ENCODE peak calls at places on chromosomes 4 and X, in four cellular contexts. E is BJ, T is adipocyte, N is stomach. C is an unnamed sample.
A peak's percentile ranks its signal among the peaks of the same experiment; 100 is the strongest.

GRCh38 chr4:24729041-24729730 is 66.2 kb upstream of the SOD3 start:
- DNase-seq in E (no peak), T (no peak), N (no peak), C (no peak)

GRCh38 chr4:76696109-76696508 is 201.8 kb downstream of the SOWAHB start:
- DNase-seq in E (peak; percentile 25), T (peak; percentile 65), N (no peak), C (peak; percentile 15)

GRCh38 chrX:114097411-114097810 is 486.5 kb upstream of the HTR2C start:
- DNase-seq in E (no peak), T (no peak), N (no peak), C (no peak)

GRCh38 chr4:22625301-22625700 is 67.4 kb upstream of the GBA3 start:
- DNase-seq in E (no peak), T (no peak), N (no peak), C (no peak)

GRCh38 chr4:25235401-25235800 is 1.6 kb downstream of the PI4K2B start:
- DNase-seq in E (no peak), T (peak; percentile 7), N (no peak), C (no peak)

GRCh38 chr4:83223781-83224180 is 60.8 kb downstream of the COQ2 start:
- DNase-seq in E (no peak), T (no peak), N (no peak), C (no peak)

GRCh38 chrX:41734530-41734929 is 10.5 kb downstream of the GPR82 start:
- DNase-seq in E (no peak), T (peak; percentile 44), N (no peak), C (no peak)

GRCh38 chr4:98864560-98864959 is 64.4 kb downstream of the EIF4E start:
- DNase-seq in E (no peak), T (no peak), N (no peak), C (no peak)

GRCh38 chr4:165118256-165118909 is 5.7 kb upstream of the TMEM192 start:
- DNase-seq in E (no peak), T (peak; percentile 8), N (no peak), C (no peak)

GRCh38 chr4:20506827-20507226 is 193.4 kb upstream of the PACRGL start:
- DNase-seq in E (peak; percentile 53), T (peak; percentile 87), N (no peak), C (no peak)

GRCh38 chrX:46710927-46711623 is 47.8 kb downstream of the SLC9A7 start:
- DNase-seq in E (no peak), T (no peak), N (no peak), C (no peak)

GRCh38 chr4:24070117-24070516 is 180.3 kb upstream of the PPARGC1A start:
- DNase-seq in E (peak; percentile 36), T (peak; percentile 1), N (no peak), C (no peak)

GRCh38 chrX:121987163-121987562 is 939.8 kb downstream of the GLUD2 start:
- DNase-seq in E (peak; percentile 72), T (peak; percentile 74), N (no peak), C (no peak)

GRCh38 chr4:83664071-83664470 is 128.2 kb downstream of the GPAT3 start:
- DNase-seq in E (no peak), T (no peak), N (no peak), C (no peak)

GRCh38 chr4:82733636-82734035 is 65.0 kb downstream of the SCD5 start:
- DNase-seq in E (no peak), T (peak; percentile 33), N (no peak), C (no peak)

GRCh38 chr4:140141196-140141845 is 12.7 kb downstream of the MAML3 start:
- DNase-seq in E (no peak), T (no peak), N (peak; percentile 34), C (peak; percentile 25)

GRCh38 chr4:11418610-11419009 is 10.1 kb downstream of the HS3ST1 start:
- DNase-seq in E (no peak), T (no peak), N (no peak), C (no peak)

GRCh38 chr4:146132445-146132844 is 43.1 kb upstream of the LSM6 start:
- DNase-seq in E (no peak), T (no peak), N (no peak), C (no peak)

GRCh38 chr4:3712112-3712805 is 53.9 kb upstream of the ADRA2C start:
- DNase-seq in E (no peak), T (no peak), N (no peak), C (no peak)

GRCh38 chr4:15779336-15779735 is 1.2 kb downstream of the CD38 start:
- DNase-seq in E (peak; percentile 15), T (peak; percentile 69), N (no peak), C (peak; percentile 46)

GRCh38 chr4:38856524-38857337 is at the start of gene TLR6:
- DNase-seq in E (no peak), T (peak; percentile 75), N (peak; percentile 68), C (peak; percentile 52)

GRCh38 chr4:169727616-169728015 is 30.1 kb downstream of the HPF1 start:
- DNase-seq in E (no peak), T (no peak), N (no peak), C (no peak)

GRCh38 chr4:76550966-76551780 is 116.1 kb downstream of the SHROOM3 start:
- DNase-seq in E (no peak), T (no peak), N (no peak), C (no peak)

GRCh38 chrX:44435047-44435446 is 91.6 kb upstream of the EFHC2 start:
- DNase-seq in E (no peak), T (no peak), N (no peak), C (no peak)

GRCh38 chr4:18945464-18945863 is 923.9 kb upstream of the LCORL start:
- DNase-seq in E (no peak), T (no peak), N (no peak), C (no peak)

GRCh38 chr4:183342541-183343533 is 20.6 kb upstream of the CLDN24 start:
- DNase-seq in E (no peak), T (no peak), N (peak; percentile 17), C (no peak)

GRCh38 chr4:13103382-13104015 is 380.6 kb downstream of the RAB28 start:
- DNase-seq in E (no peak), T (no peak), N (no peak), C (no peak)

GRCh38 chr4:38290360-38290759 is 330.2 kb downstream of the PTTG2 start:
- DNase-seq in E (no peak), T (peak; percentile 46), N (no peak), C (no peak)

GRCh38 chr4:52376107-52376704 is 282.9 kb downstream of the USP46 start:
- DNase-seq in E (peak; percentile 4), T (peak; percentile 88), N (no peak), C (peak; percentile 4)

GRCh38 chr4:79198886-79199591 is 126.8 kb downstream of the NAA11 start:
- DNase-seq in E (no peak), T (no peak), N (no peak), C (no peak)

GRCh38 chr4:62324215-62324614 is 1124.1 kb downstream of the ADGRL3 start:
- DNase-seq in E (no peak), T (peak; percentile 5), N (no peak), C (no peak)

GRCh38 chrX:100812216-100813158 is 7.7 kb upstream of the CSTF2 start:
- DNase-seq in E (no peak), T (no peak), N (no peak), C (no peak)

GRCh38 chr4:93814141-93814540 is 14.4 kb upstream of the ATOH1 start:
- DNase-seq in E (no peak), T (no peak), N (no peak), C (no peak)

GRCh38 chrX:153782324-153782723 is 1.5 kb downstream of the SRPK3 start:
- DNase-seq in E (no peak), T (no peak), N (no peak), C (no peak)

GRCh38 chr4:5959221-5959982 is 58.8 kb downstream of the C4orf50 start:
- DNase-seq in E (no peak), T (no peak), N (peak; percentile 13), C (no peak)
- H3K27me3 ChIP-seq in E (no peaks in the 10 kb centered on the region), T (peaks cover 57% of the 10 kb centered on the region), N (peaks cover 9% of the 10 kb centered on the region), C (no peaks in the 10 kb centered on the region)

GRCh38 chr4:185016946-185017797 is 1.1 kb upstream of the HELT start:
- DNase-seq in E (no peak), T (peak; percentile 39), N (no peak), C (no peak)

GRCh38 chr4:185016101-185016940 is 2.0 kb upstream of the HELT start:
- DNase-seq in E (no peak), T (no peak), N (no peak), C (no peak)

GRCh38 chr4:185013715-185014114 is 4.6 kb upstream of the HELT start:
- DNase-seq in E (no peak), T (no peak), N (no peak), C (no peak)

GRCh38 chr4:185017964-185018772 is at the start of gene HELT:
- DNase-seq in E (no peak), T (no peak), N (no peak), C (no peak)

DNA sequence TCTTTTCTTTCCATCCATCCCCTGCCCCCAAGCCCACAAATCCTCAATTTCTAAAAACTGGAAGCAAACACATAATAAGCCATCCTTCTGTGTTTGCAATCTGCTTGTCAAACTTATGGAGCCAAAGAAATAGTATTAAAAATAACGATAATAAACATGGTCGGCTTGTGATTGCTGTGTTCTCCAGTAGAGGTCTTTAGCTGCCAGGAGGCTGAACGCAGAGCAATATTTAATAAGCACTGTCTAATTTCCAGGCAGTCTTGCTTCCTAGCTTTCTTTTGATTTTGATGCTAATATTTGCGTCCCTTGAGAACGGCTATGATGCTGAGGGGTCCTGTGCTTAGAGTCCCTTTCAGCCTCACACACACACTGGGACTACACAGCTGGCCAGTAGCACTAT is 3.2 kb upstream of the HELT start:
- DNase-seq in E (no peak), T (no peak), N (no peak), C (no peak)
- H3K27me3 ChIP-seq in E (peaks cover 44% of the 10 kb centered on the region), T (peaks cover 72% of the 10 kb centered on the region), N (peaks cover 67% of the 10 kb centered on the region), C (peaks cover 10% of the 10 kb centered on the region)

DNA sequence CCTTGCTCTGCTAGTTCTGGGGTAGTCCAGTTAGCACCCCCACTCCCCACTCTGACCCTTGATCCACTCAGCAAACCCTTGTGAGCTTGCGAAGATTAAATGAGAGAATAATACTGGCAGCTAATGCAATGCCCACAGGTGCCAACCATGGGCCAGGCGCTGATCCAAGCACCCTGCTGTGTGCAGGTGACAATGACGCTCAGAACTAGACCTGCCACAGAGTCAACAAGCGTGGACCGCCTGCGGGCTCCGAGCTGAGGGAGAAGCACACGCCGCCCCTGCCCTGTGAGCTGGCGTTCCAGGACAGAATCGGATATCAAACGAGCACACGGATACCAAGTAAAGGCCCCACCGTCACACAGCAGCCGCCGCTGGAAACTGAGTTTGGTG is 129.2 kb downstream of the FAM53A start:
- DNase-seq in E (no peak), T (no peak), N (peak; percentile 66), C (no peak)
- H3K27me3 ChIP-seq in E (peaks cover 15% of the 10 kb centered on the region), T (peaks cover 47% of the 10 kb centered on the region), N (peaks cover 44% of the 10 kb centered on the region), C (no peaks in the 10 kb centered on the region)

GRCh38 chr4:8900588-8900987 is 28.9 kb upstream of the HMX1 start:
- DNase-seq in E (no peak), T (no peak), N (no peak), C (no peak)
- H3K27me3 ChIP-seq in E (no peaks in the 10 kb centered on the region), T (peaks cover 42% of the 10 kb centered on the region), N (no peaks in the 10 kb centered on the region), C (no peaks in the 10 kb centered on the region)

GRCh38 chrX:53447441-53447840 is 13.3 kb upstream of the HSD17B10 start:
- DNase-seq in E (no peak), T (no peak), N (no peak), C (no peak)
- H3K27me3 ChIP-seq in E (no peaks in the 10 kb centered on the region), T (peaks cover 17% of the 10 kb centered on the region), N (peaks cover 5% of the 10 kb centered on the region), C (no peaks in the 10 kb centered on the region)

GRCh38 chr4:158588777-158589176 is 67.1 kb downstream of the RXFP1 start:
- DNase-seq in E (no peak), T (no peak), N (no peak), C (no peak)
- H3K27me3 ChIP-seq in E (no peaks in the 10 kb centered on the region), T (no peaks in the 10 kb centered on the region), N (no peaks in the 10 kb centered on the region), C (no peaks in the 10 kb centered on the region)

GRCh38 chr4:37245391-37245954 is 930 bp downstream of the NWD2 start:
- DNase-seq in E (no peak), T (no peak), N (no peak), C (no peak)
- H3K27me3 ChIP-seq in E (peaks cover 3% of the 10 kb centered on the region), T (peaks cover 42% of the 10 kb centered on the region), N (peaks cover 26% of the 10 kb centered on the region), C (no peaks in the 10 kb centered on the region)